ENCODE peak calls at places on chromosomes 12 and 14, in seven cellular contexts. R is NCI-H1048; F is fibroblast of the aortic adventitia; J is GM12865; P is prostate gland; G is ecto neural progenitor cell; M is stimulated activated CD8-positive, alpha-beta memory T cell treated with anti-CD3 and anti-CD28 coated beads, Interleukin-7, amount 100 ng/mL, for 4 hours. Q is an unnamed sample.

GRCh38 chr14:99348816-99349609 is 77.0 kb upstream of the BCL11B start:
- DNase-seq in R (no peak), F (no peak), J (no peak), P (no peak), G (no peak), M (no peak), Q (no peak)

GRCh38 chr14:100815478-100816285 is 10.2 kb upstream of the MEG3 start:
- DNase-seq in R (no peak), F (peak), J (no peak), P (no peak), G (no peak), M (no peak), Q (no peak)

GRCh38 chr12:26290560-26290959 is 95.2 kb downstream of the SSPN start:
- DNase-seq in R (no peak), F (no peak), J (no peak), P (no peak), G (no peak), M (no peak), Q (no peak)

GRCh38 chr12:21617030-21617429 is 12.4 kb upstream of the GYS2 start:
- DNase-seq in R (no peak), F (no peak), J (no peak), P (no peak), G (no peak), M (no peak), Q (no peak)

GRCh38 chr14:60721331-60722162 is 2.6 kb downstream of the SIX4 start:
- DNase-seq in R (no peak), F (peak), J (peak), P (peak), G (peak), M (peak), Q (no peak)

GRCh38 chr14:36069535-36069900 is 107.0 kb downstream of the PTCSC3 start:
- DNase-seq in R (peak), F (peak), J (peak), P (peak), G (peak), M (no peak), Q (peak)

GRCh38 chr12:107101651-107102050 is 8.3 kb upstream of the CRY1 start:
- DNase-seq in R (no peak), F (no peak), J (no peak), P (no peak), G (no peak), M (no peak), Q (no peak)

GRCh38 chr12:70190252-70191010 is 52.8 kb upstream of the CNOT2 start:
- DNase-seq in R (no peak), F (peak), J (no peak), P (no peak), G (no peak), M (no peak), Q (no peak)

GRCh38 chr14:93005135-93005813 is 82.3 kb downstream of the CHGA start:
- DNase-seq in R (no peak), F (peak), J (no peak), P (peak), G (no peak), M (no peak), Q (no peak)

GRCh38 chr14:74571901-74572828 is 39.9 kb downstream of the LTBP2 start:
- DNase-seq in R (no peak), F (peak), J (no peak), P (no peak), G (no peak), M (no peak), Q (no peak)

GRCh38 chr12:76277480-76277879 is 70.7 kb downstream of the BBS10 start:
- DNase-seq in R (no peak), F (peak), J (no peak), P (no peak), G (no peak), M (no peak), Q (no peak)